ENCODE peak calls at places on chromosomes 12 and 14, in seven cellular contexts. E, W, U, T, P, O and H are unnamed samples.

GRCh38 chr14:64806202-64806861 is 73.4 kb downstream of the SPTB start:
- DNase-seq in E (no peak), U (no peak), W (no peak), P (peak), T (peak), O (no peak), H (peak)

GRCh38 chr12:22626429-22626828 is 1.5 kb downstream of the ETNK1 start:
- DNase-seq in E (no peak), T (no peak), O (no peak), P (peak), W (no peak), U (peak), H (no peak)

GRCh38 chr12:116955382-116956021 is 44.8 kb downstream of the FBXW8 start:
- DNase-seq in P (peak), T (no peak), E (no peak), O (peak), U (peak), W (no peak), H (peak)

GRCh38 chr12:110253176-110253575 is 27.9 kb upstream of the ATP2A2 start:
- DNase-seq in P (no peak), W (no peak), U (peak), O (no peak), E (no peak), T (no peak), H (peak)

GRCh38 chr12:20490213-20490612 is 121.9 kb downstream of the PDE3A start:
- DNase-seq in W (no peak), O (no peak), T (no peak), E (no peak), U (no peak), P (no peak), H (no peak)

GRCh38 chr14:99055019-99055418 is 217.0 kb downstream of the BCL11B start:
- DNase-seq in U (no peak), W (no peak), P (no peak), T (no peak), O (no peak), E (no peak), H (no peak)

GRCh38 chr12:48351022-48351708 is 446 bp upstream of the ZNF641 start:
- DNase-seq in P (peak), O (peak), E (peak), W (no peak), U (no peak), T (no peak), H (peak)

GRCh38 chr14:100025111-100025510 is 40.1 kb upstream of the EVL start:
- DNase-seq in W (no peak), E (no peak), O (peak), T (no peak), P (peak), U (peak), H (peak)

GRCh38 chr12:51270847-51271518 is 768 bp upstream of the SMAGP start:
- DNase-seq in O (peak), P (no peak), W (no peak), T (no peak), E (no peak), U (no peak), H (no peak)

GRCh38 chr12:6829532-6830220 is 1.5 kb downstream of the P3H3 start:
- DNase-seq in P (no peak), O (peak), T (no peak), W (peak), E (no peak), U (peak), H (no peak)

GRCh38 chr12:19893514-19893913 is 454.2 kb downstream of the AEBP2 start:
- DNase-seq in E (no peak), O (peak), U (no peak), T (no peak), P (no peak), W (no peak), H (no peak)

GRCh38 chr12:123389560-123390351 is 5.8 kb downstream of the KMT5A start:
- DNase-seq in U (peak), P (peak), O (no peak), W (peak), T (peak), E (no peak), H (peak)

GRCh38 chr14:20757963-20758362 is 10.2 kb upstream of the EDDM3B start:
- DNase-seq in O (no peak), E (no peak), T (no peak), W (peak), P (no peak), U (peak), H (no peak)

GRCh38 chr14:102437997-102438922 is 71.3 kb downstream of the ANKRD9 start:
- DNase-seq in E (peak), U (peak), O (peak), P (peak), T (peak), W (peak), H (peak)

GRCh38 chr12:110689002-110689600 is at the start of gene HVCN1:
- DNase-seq in U (peak), W (peak), E (no peak), T (peak), P (peak), O (no peak), H (peak)

GRCh38 chr14:35963209-35963608 is 137.1 kb downstream of the BRMS1L start:
- DNase-seq in O (peak), W (no peak), E (no peak), U (peak), T (no peak), P (no peak), H (no peak)

GRCh38 chr12:21054334-21054733 is 76.7 kb upstream of the SLCO1B1 start:
- DNase-seq in E (no peak), T (no peak), W (no peak), P (no peak), O (no peak), U (no peak), H (no peak)

GRCh38 chr14:74475678-74476077 is 17.4 kb downstream of the NPC2 start:
- DNase-seq in E (no peak), U (no peak), T (no peak), W (no peak), O (no peak), P (no peak), H (no peak)

GRCh38 chr12:119681953-119682352 is 14.0 kb downstream of the PRKAB1 start:
- DNase-seq in U (no peak), W (no peak), O (no peak), E (no peak), P (no peak), T (no peak), H (no peak)

GRCh38 chr12:127509066-127509778 is 757.7 kb upstream of the TMEM132C start:
- DNase-seq in T (no peak), W (no peak), O (no peak), U (no peak), E (no peak), P (no peak), H (no peak)

GRCh38 chr12:57009949-57010626 is 3.7 kb upstream of the ZBTB39 start:
- DNase-seq in P (no peak), O (no peak), U (no peak), W (no peak), E (no peak), T (no peak), H (no peak)

GRCh38 chr12:116065561-116065960 is 211.9 kb downstream of the MED13L start:
- DNase-seq in T (no peak), P (no peak), O (no peak), W (no peak), U (no peak), E (no peak), H (no peak)

GRCh38 chr12:31928246-31929139 is 30.7 kb upstream of the RESF1 start:
- DNase-seq in W (no peak), U (no peak), T (no peak), O (no peak), P (no peak), E (no peak), H (no peak)

GRCh38 chr14:75025082-75025481 is 22.4 kb downstream of the EIF2B2 start:
- DNase-seq in P (no peak), U (peak), T (no peak), E (no peak), O (no peak), W (no peak), H (no peak)

GRCh38 chr14:80213602-80214001 is 2.3 kb upstream of the DIO2 start:
- DNase-seq in E (no peak), T (no peak), W (peak), P (no peak), O (peak), U (no peak), H (peak)

GRCh38 chr12:114820773-114821172 is 136.8 kb upstream of the TBX3 start:
- DNase-seq in T (no peak), U (no peak), W (no peak), O (no peak), P (no peak), E (no peak), H (no peak)

GRCh38 chr14:95979339-95980042 is 59.7 kb upstream of the C14orf132 start:
- DNase-seq in O (no peak), U (no peak), T (no peak), W (peak), P (no peak), E (no peak), H (no peak)

GRCh38 chr12:18468521-18469075 is 207.3 kb downstream of the PIK3C2G start:
- DNase-seq in E (no peak), W (no peak), T (no peak), P (no peak), O (no peak), U (no peak), H (no peak)

GRCh38 chr14:104595911-104596450 is 8.6 kb downstream of the TMEM179 start:
- DNase-seq in E (no peak), O (no peak), T (peak), P (no peak), W (no peak), U (no peak), H (no peak)

GRCh38 chr12:68364893-68365725 is 32.9 kb upstream of the MDM1 start:
- DNase-seq in O (peak), E (peak), P (peak), T (peak), U (peak), W (peak), H (peak)

GRCh38 chr14:101248840-101249675 is 312.2 kb upstream of the DIO3 start:
- DNase-seq in P (no peak), E (peak), T (peak), W (no peak), U (no peak), O (no peak), H (peak)

GRCh38 chr12:90301095-90301494 is 592.5 kb upstream of the ATP2B1 start:
- DNase-seq in T (no peak), O (no peak), U (no peak), W (no peak), P (no peak), E (no peak), H (no peak)

GRCh38 chr14:47276931-47277330 is 398.5 kb downstream of the MDGA2 start:
- DNase-seq in U (no peak), W (no peak), P (no peak), T (no peak), E (no peak), O (no peak), H (no peak)

GRCh38 chr12:62379026-62379722 is 87.5 kb upstream of the MON2 start:
- DNase-seq in U (no peak), O (no peak), W (no peak), P (no peak), E (no peak), T (no peak), H (no peak)

DNA sequence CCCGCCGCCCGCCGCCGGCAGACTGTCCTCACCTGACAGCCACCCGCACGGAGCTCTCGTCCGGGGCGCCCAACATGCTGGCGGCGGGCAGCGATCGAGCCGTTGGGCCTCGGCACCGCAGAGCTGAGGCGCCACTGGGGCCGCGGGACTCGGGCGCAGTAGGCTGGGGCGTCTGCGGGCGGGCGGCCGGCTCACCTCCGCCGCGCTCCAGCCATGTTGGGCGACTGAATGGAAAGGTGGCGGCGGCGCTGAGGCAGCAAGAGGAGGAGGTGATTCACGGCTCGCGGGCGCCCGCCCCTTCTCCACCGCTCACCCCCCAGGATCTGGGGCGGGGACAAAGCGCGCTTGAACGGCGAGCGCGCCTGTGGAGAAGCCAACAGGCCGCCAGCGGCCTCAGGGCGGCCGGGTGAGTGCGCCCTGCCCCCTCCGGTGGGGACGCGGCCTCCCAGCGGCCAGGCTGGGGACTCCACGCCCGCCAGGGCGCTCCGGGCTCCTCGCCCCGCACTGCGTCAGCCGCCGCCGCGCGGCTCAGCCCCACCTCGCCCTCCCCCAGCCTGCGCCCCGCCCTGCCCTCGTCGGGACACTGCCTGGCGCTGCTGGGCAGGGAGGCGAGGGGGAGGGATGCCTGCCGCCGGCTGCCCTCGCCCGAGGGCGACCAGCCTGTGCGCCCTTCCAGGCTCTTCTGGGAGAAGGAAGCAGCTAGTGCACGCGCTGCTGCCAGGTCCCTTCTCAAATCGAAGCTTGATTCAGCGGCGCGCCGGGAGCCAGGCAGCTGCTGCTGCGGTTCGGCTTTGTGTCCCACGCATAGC is at the start of gene KIF21A:
- DNase-seq in U (peak), T (peak), W (peak), E (peak), O (peak), P (peak), H (peak)
- TF ChIP-seq POLR2A in U (peak), T (no peak), W (peak), E (peak), O (peak), P (peak), H (no peak)

GRCh38 chr12:25394025-25394424 is 143.3 kb upstream of the KRAS start:
- DNase-seq in U (no peak), O (no peak), P (no peak), E (no peak), W (no peak), T (no peak), H (no peak)
- H3K27ac ChIP-seq in U (no peak), O (no peak), P (no peak), E (no peak), W (no peak), T (no peak), H (no peak)

DNA sequence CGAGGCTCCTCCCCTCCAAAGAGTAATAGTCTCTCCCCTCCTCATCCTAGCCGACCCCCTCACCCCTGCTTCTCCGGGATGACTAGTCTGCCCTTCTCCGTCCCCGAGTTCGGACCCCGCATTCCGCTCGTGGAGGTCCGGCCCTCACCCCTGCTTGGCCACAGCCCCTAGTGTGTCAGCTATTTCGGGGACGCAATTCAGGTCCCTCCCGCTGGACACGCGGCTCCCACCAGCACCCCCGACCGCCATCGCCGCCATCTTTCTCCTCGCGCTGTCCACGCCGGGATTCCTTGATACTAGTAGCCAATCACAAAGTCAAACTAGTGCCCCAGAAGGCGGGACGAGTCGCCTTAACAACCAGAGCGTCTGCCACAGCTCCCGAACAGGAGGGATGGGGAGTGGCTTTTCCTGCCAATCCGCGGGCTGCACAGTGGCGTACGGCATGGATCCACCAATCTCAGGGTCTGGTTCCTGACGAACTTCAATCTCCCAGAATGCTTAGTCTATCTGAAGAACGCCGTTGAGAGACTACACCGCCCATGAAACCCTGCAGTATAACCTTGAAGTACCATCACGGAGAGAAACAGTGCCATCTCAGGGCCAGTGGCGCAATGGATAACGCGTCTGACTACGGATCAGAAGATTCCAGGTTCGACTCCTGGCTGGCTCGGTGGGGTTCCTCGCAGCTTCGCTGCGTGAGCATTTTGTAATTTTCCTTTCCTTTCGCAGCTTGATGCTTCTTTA is at the start of gene PRMT5:
- DNase-seq in W (peak), U (peak), P (peak), T (peak), O (peak), E (peak), H (peak)
- TF ChIP-seq POLR2AphosphoS5 in W (peak), U (peak), P (peak), T (peak), O (peak), E (peak), H (peak)

DNA sequence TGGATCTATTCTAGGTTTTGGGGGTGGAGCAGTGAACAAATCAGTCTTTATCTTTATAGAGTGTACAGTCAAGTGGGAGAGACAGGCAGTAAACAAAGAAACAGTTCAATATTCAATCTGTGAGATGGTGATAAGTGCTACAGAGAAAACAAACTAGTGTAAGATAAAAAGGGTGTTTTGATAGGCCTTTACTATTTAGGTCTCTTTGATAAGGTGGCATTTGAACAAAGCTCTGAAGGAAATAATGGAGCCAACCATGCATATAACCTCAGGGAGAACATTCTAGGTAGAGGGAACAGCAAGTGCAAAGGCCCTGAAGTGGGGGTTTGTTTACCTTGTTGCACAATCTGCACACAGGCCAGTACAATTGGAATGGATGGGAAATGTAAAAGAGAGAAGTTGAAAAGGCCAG is 47.3 kb downstream of the PTPN11 start:
- DNase-seq in E (no peak), W (no peak), T (no peak), P (no peak), O (no peak), U (no peak), H (peak)
- TF ChIP-seq POLR2A in E (no peak), W (no peak), T (no peak), P (no peak), O (no peak), U (no peak), H (no peak)

GRCh38 chr12:11477110-11477509 is 81.7 kb upstream of the PRB2 start:
- DNase-seq in O (no peak), T (no peak), P (no peak), W (no peak), U (no peak), E (no peak), H (no peak)
- H3K27ac ChIP-seq in O (no peak), T (no peak), P (no peak), W (no peak), U (no peak), E (no peak), H (no peak)

GRCh38 chr12:2076728-2077127 is 23.9 kb downstream of the CACNA1C start:
- DNase-seq in P (no peak), O (no peak), U (no peak), E (no peak), W (no peak), T (no peak), H (no peak)

GRCh38 chr12:2080604-2081003 is 27.8 kb downstream of the CACNA1C start:
- DNase-seq in P (no peak), T (no peak), U (no peak), O (no peak), W (no peak), E (no peak), H (no peak)

GRCh38 chr12:2074792-2075191 is 22.0 kb downstream of the CACNA1C start:
- DNase-seq in U (no peak), P (no peak), E (no peak), W (no peak), T (no peak), O (no peak), H (no peak)

GRCh38 chr12:2075558-2076195 is 22.9 kb downstream of the CACNA1C start:
- DNase-seq in W (no peak), P (no peak), T (no peak), O (no peak), E (no peak), U (no peak), H (no peak)

DNA sequence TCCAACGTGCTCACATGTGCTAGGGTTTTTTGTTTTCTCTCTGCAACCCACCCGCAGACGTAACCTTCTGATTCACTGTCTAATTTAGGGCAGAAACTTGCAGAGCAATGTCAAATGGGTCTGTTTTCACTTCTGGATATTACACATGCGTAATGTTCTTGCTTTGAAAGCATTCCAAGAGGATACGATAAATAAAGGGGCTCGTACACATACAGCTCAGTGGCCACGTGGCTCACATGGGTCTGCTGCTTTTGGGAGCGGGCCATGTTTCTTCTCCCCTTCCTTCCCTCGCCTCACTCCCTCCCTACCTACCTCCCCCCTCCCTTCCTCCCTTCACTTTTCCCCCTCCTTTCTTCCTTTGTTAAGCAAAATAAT is 23.4 kb downstream of the CACNA1C start:
- DNase-seq in O (no peak), P (no peak), T (no peak), E (no peak), W (no peak), U (no peak), H (no peak)
- TF ChIP-seq POLR2AphosphoS5 in O (no peak), P (peak), T (no peak), E (no peak), W (no peak), U (no peak), H (no peak)

GRCh38 chr12:121792607-121793500 is 634 bp downstream of the RHOF start:
- DNase-seq in E (no peak), W (no peak), T (peak), P (no peak), U (no peak), O (no peak), H (peak)
- TF ChIP-seq POLR2A in E (no peak), W (no peak), T (no peak), P (no peak), U (no peak), O (no peak), H (no peak)